ENCODE peak calls at places on chromosomes 13 and 19, in six cellular contexts. B, N, E, Q, S and K are unnamed samples.

GRCh38 chr19:13756210-13756609 is 8.1 kb upstream of the MRI1 start:
- DNase-seq in Q (no peak), N (no peak), E (no peak), B (no peak), S (no peak), K (no peak)

GRCh38 chr19:53308339-53308811 is 25.2 kb upstream of the ZNF845 start:
- DNase-seq in Q (no peak), N (peak), S (no peak), E (peak), B (peak), K (no peak)

GRCh38 chr13:48066310-48066989 is 28.5 kb downstream of the MED4 start:
- DNase-seq in E (no peak), B (peak), N (no peak), S (no peak), Q (peak), K (no peak)

GRCh38 chr19:56111601-56112312 is 9.3 kb downstream of the ZNF787 start:
- DNase-seq in N (peak), E (peak), S (peak), Q (no peak), B (no peak), K (peak)

GRCh38 chr19:6196361-6196760 is 60.9 kb downstream of the ACSBG2 start:
- DNase-seq in N (no peak), S (no peak), E (no peak), B (no peak), Q (no peak), K (no peak)

GRCh38 chr13:112506046-112506445 is 81.9 kb downstream of the TUBGCP3 start:
- DNase-seq in B (peak), N (no peak), S (no peak), E (no peak), Q (no peak), K (no peak)

GRCh38 chr13:59391696-59392095 is 772.0 kb downstream of the DIAPH3 start:
- DNase-seq in S (peak), E (peak), B (peak), N (peak), Q (peak), K (no peak)

GRCh38 chr19:28710278-28710677 is 502.7 kb downstream of the UQCRFS1 start:
- DNase-seq in S (no peak), B (no peak), Q (peak), E (no peak), N (peak), K (no peak)

GRCh38 chr13:27037571-27037970 is 134.0 kb downstream of the USP12 start:
- DNase-seq in Q (no peak), S (no peak), E (no peak), B (peak), N (no peak), K (no peak)

GRCh38 chr13:19083340-19083739 is 98.3 kb downstream of the TUBA3C start:
- DNase-seq in B (no peak), S (no peak), E (no peak), Q (no peak), N (no peak), K (peak)

GRCh38 chr13:109381546-109382180 is 404.7 kb downstream of the IRS2 start:
- DNase-seq in E (no peak), B (no peak), S (no peak), N (no peak), Q (peak), K (no peak)

GRCh38 chr13:43397110-43397509 is 373.7 kb downstream of the DNAJC15 start:
- DNase-seq in S (no peak), Q (no peak), B (no peak), E (no peak), N (no peak), K (no peak)

GRCh38 chr13:112062047-112062618 is 4.8 kb upstream of the SOX1 start:
- DNase-seq in E (no peak), B (peak), S (no peak), N (no peak), Q (no peak), K (no peak)

GRCh38 chr13:51000576-51001260 is 91.1 kb downstream of the RNASEH2B start:
- DNase-seq in N (no peak), S (no peak), Q (peak), B (no peak), E (no peak), K (no peak)

GRCh38 chr13:100491164-100491847 is 97.3 kb downstream of the GGACT start:
- DNase-seq in S (no peak), B (no peak), E (no peak), Q (peak), N (no peak), K (no peak)

GRCh38 chr19:42295831-42296525 is 6.0 kb upstream of the PRR19 start:
- DNase-seq in S (peak), E (peak), Q (peak), N (peak), B (peak), K (peak)